ENCODE peak calls at places on chromosomes 11 and 22, in eight cellular contexts. Q, I, B, K, E, S, T and L are unnamed samples.

GRCh38 chr22:21937821-21938070 is 14.9 kb downstream of the PPM1F start:
- DNase-seq in Q (no peak), S (no peak), B (no peak), K (no peak), T (no peak), E (peak; percentile 86), I (no peak), L (no peak)

GRCh38 chr11:134512061-134512460 is 100.0 kb upstream of the B3GAT1 start:
- DNase-seq in E (no peak), K (no peak), Q (no peak), I (no peak), T (peak; percentile 36), S (no peak), B (no peak), L (no peak)

GRCh38 chr11:26931248-26931631 is 62.7 kb upstream of the FIBIN start:
- DNase-seq in S (no peak), I (no peak), K (no peak), Q (no peak), B (peak; percentile 55), E (no peak), T (no peak), L (no peak)

GRCh38 chr11:45457649-45458048 is 171.5 kb upstream of the SYT13 start:
- DNase-seq in T (no peak), K (no peak), B (no peak), I (no peak), Q (no peak), E (no peak), S (no peak), L (no peak)

GRCh38 chr22:21963286-21963685 is 10.6 kb upstream of the PPM1F start:
- DNase-seq in E (no peak), Q (no peak), K (no peak), I (no peak), S (no peak), B (no peak), T (no peak), L (no peak)

GRCh38 chr11:128156486-128156885 is 430.9 kb downstream of the ETS1 start:
- DNase-seq in S (peak; percentile 5), I (no peak), Q (no peak), E (no peak), K (no peak), B (no peak), T (no peak), L (no peak)

GRCh38 chr11:76269661-76270322 is 63.5 kb upstream of the WNT11 start:
- DNase-seq in T (no peak), I (no peak), S (no peak), E (no peak), B (no peak), Q (no peak), K (no peak), L (no peak)

GRCh38 chr22:44622147-44622427 is 79.9 kb upstream of the PRR5 start:
- DNase-seq in K (no peak), E (no peak), Q (no peak), I (no peak), T (peak; percentile 69), S (peak; percentile 83), B (no peak), L (no peak)

GRCh38 chr11:61446211-61446651 is 16.3 kb downstream of the SDHAF2 start:
- DNase-seq in E (peak; percentile 93), S (peak; percentile 97), T (peak; percentile 96), B (peak; percentile 95), I (peak; percentile 33), Q (peak; percentile 94), K (peak; percentile 83), L (peak; percentile 55)

DNA sequence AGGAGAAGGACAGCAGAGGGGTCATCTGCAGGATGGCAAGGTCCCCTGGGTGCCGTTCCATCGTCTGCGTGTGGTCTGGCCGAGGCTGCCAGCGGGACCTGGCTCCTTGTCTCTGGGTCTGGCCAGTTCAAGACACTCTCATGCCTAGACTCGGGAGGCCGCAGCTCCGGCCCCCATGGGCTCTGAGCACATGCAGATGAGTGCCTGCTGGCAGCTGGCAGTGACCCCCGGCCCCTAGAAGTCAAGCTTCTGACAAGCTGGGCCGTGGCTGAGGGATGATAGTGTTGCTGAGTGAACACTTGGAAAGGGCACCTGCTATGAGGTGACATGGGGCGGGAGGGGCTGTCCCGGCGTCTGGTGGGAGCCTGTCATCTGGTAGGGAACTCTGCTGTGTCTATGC is 1180.6 kb downstream of the BRD1 start:
- DNase-seq in T (no peak), I (no peak), K (no peak), E (no peak), B (no peak), Q (no peak), S (no peak), L (no peak)
- H3K9me3 ChIP-seq in T (no peaks in the 10 kb centered on the region), I (no peaks in the 10 kb centered on the region), K (no peaks in the 10 kb centered on the region), E (no peaks in the 10 kb centered on the region), B (no peaks in the 10 kb centered on the region), Q (no peaks in the 10 kb centered on the region), S (no peaks in the 10 kb centered on the region), L (no peaks in the 10 kb centered on the region)

DNA sequence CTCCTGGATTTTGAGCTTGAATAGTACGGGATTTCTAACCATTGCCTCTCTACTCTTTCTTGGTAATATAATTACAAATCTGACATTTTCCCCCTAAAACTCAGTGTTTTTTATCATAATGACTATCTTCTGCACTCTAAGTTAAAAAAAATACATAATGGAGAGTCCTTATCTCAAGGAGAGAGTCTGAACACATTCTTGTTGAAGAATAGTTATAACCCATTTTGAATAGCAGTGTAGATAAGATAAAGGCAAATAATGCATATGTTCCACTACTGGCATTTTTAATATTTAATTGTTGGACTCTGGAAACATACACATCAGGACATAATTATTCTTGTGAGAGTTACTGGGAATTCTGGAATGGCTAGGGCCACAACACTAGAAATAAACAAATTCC is 456.5 kb upstream of the ANO5 start:
- DNase-seq in Q (no peak), K (no peak), T (no peak), I (no peak), E (no peak), B (no peak), S (no peak), L (no peak)
- H3K9me3 ChIP-seq in Q (no peaks in the 10 kb centered on the region), K (no peaks in the 10 kb centered on the region), T (peaks cover 28% of the 10 kb centered on the region), I (no peaks in the 10 kb centered on the region), E (no peaks in the 10 kb centered on the region), B (no peaks in the 10 kb centered on the region), S (no peaks in the 10 kb centered on the region), L (no peaks in the 10 kb centered on the region)

DNA sequence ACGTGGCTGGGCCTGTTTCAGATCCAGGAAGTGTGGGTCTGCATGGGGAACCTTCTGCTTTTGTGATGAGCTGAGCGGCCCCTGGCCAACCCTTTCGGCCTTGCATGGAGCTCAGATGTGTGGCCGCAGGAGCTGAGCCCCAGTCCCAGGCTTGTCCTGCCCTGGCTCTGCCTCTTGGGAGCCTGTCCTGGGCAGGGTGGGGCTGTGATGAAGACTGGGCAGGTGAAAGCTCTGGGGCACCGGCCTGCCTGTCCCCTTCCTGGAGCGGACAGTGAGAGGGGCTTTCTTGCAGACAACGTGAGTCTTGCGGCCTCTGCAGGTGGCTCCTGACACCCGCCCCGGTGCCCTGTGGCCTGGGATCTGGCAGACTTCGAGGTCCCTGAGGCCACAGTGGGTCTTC is 1296.6 kb downstream of the BRD1 start:
- DNase-seq in I (no peak), B (no peak), Q (no peak), T (no peak), E (no peak), S (no peak), K (no peak), L (no peak)
- H3K9me3 ChIP-seq in I (no peaks in the 10 kb centered on the region), B (no peaks in the 10 kb centered on the region), Q (no peaks in the 10 kb centered on the region), T (no peaks in the 10 kb centered on the region), E (no peaks in the 10 kb centered on the region), S (no peaks in the 10 kb centered on the region), K (no peaks in the 10 kb centered on the region), L (no peaks in the 10 kb centered on the region)

GRCh38 chr11:6486256-6486655 is 5.0 kb downstream of the TIMM10B start:
- DNase-seq in E (no peak), I (no peak), T (no peak), S (no peak), K (no peak), B (no peak), Q (no peak), L (no peak)

GRCh38 chr11:6486938-6487337 is 5.6 kb downstream of the TIMM10B start:
- DNase-seq in K (no peak), T (no peak), E (no peak), Q (no peak), I (no peak), S (no peak), B (no peak), L (no peak)

GRCh38 chr11:6488342-6488741 is 7.0 kb downstream of the TIMM10B start:
- DNase-seq in T (no peak), I (no peak), Q (no peak), K (no peak), B (no peak), S (no peak), E (no peak), L (no peak)

GRCh38 chr11:6489338-6489737 is 7.7 kb upstream of the DNHD1 start:
- DNase-seq in Q (no peak), E (no peak), S (no peak), I (no peak), B (no peak), T (no peak), K (peak; percentile 79), L (no peak)

GRCh38 chr11:6488831-6489230 is 7.5 kb downstream of the TIMM10B start:
- DNase-seq in B (no peak), S (no peak), I (no peak), K (no peak), E (no peak), Q (no peak), T (no peak), L (no peak)
- H3K9me3 ChIP-seq in B (no peaks in the 10 kb centered on the region), S (no peaks in the 10 kb centered on the region), I (no peaks in the 10 kb centered on the region), K (no peaks in the 10 kb centered on the region), E (no peaks in the 10 kb centered on the region), Q (no peaks in the 10 kb centered on the region), T (no peaks in the 10 kb centered on the region), L (no peaks in the 10 kb centered on the region)